ENCODE peak calls at places on chromosomes 11 and 22, in seven cellular contexts. One of them, this sample, is unnamed.

GRCh38 chr22:48004038-48004437 is 1241.6 kb downstream of the TBC1D22A start:
- DNase-seq in activated T-cell treated with anti-CD3 and anti-CD28 coated beads for 24 hours: no peak
- DNase-seq in activated T-helper 1 cell treated with anti-CD3 and anti-CD28 coated beads, Interleukin-12 subunit alpha, Interleukin-12 subunit beta, Interleukin-2, Interleukin-4 antibody, amounts not matched to agents 30 ng/mL and 10 ng/mL and 1 ng/mL, durations not matched to agents 14 hours and 24 hours and 36 hours: no peak
- DNase-seq in M059J: no peak
- DNase-seq in GM12865: no peak
- DNase-seq in astrocyte of the hippocampus: no peak
- DNase-seq in HT1080: no peak
- DNase-seq in this sample: no peak

GRCh38 chr11:92224394-92225205 is at the start of gene FAT3:
- DNase-seq in M059J: peak
- DNase-seq in activated T-helper 1 cell treated with anti-CD3 and anti-CD28 coated beads, Interleukin-12 subunit alpha, Interleukin-12 subunit beta, Interleukin-2, Interleukin-4 antibody, amounts not matched to agents 30 ng/mL and 10 ng/mL and 1 ng/mL, durations not matched to agents 14 hours and 24 hours and 36 hours: no peak
- DNase-seq in astrocyte of the hippocampus: peak
- DNase-seq in GM12865: no peak
- DNase-seq in activated T-cell treated with anti-CD3 and anti-CD28 coated beads for 24 hours: no peak
- DNase-seq in HT1080: peak
- DNase-seq in this sample: no peak

GRCh38 chr22:41197046-41197807 is 7.9 kb upstream of the L3MBTL2 start:
- DNase-seq in astrocyte of the hippocampus: peak
- DNase-seq in activated T-cell treated with anti-CD3 and anti-CD28 coated beads for 24 hours: peak
- DNase-seq in M059J: peak
- DNase-seq in HT1080: peak
- DNase-seq in GM12865: peak
- DNase-seq in activated T-helper 1 cell treated with anti-CD3 and anti-CD28 coated beads, Interleukin-12 subunit alpha, Interleukin-12 subunit beta, Interleukin-2, Interleukin-4 antibody, amounts not matched to agents 30 ng/mL and 10 ng/mL and 1 ng/mL, durations not matched to agents 14 hours and 24 hours and 36 hours: peak
- DNase-seq in this sample: peak

GRCh38 chr11:115684135-115684534 is 179.9 kb upstream of the CADM1 start:
- DNase-seq in activated T-cell treated with anti-CD3 and anti-CD28 coated beads for 24 hours: no peak
- DNase-seq in activated T-helper 1 cell treated with anti-CD3 and anti-CD28 coated beads, Interleukin-12 subunit alpha, Interleukin-12 subunit beta, Interleukin-2, Interleukin-4 antibody, amounts not matched to agents 30 ng/mL and 10 ng/mL and 1 ng/mL, durations not matched to agents 14 hours and 24 hours and 36 hours: no peak
- DNase-seq in HT1080: no peak
- DNase-seq in astrocyte of the hippocampus: no peak
- DNase-seq in M059J: no peak
- DNase-seq in GM12865: no peak
- DNase-seq in this sample: no peak

GRCh38 chr11:60631939-60632338 is 67.5 kb upstream of the MS4A8 start:
- DNase-seq in GM12865: peak
- DNase-seq in M059J: no peak
- DNase-seq in HT1080: no peak
- DNase-seq in activated T-cell treated with anti-CD3 and anti-CD28 coated beads for 24 hours: no peak
- DNase-seq in astrocyte of the hippocampus: no peak
- DNase-seq in activated T-helper 1 cell treated with anti-CD3 and anti-CD28 coated beads, Interleukin-12 subunit alpha, Interleukin-12 subunit beta, Interleukin-2, Interleukin-4 antibody, amounts not matched to agents 30 ng/mL and 10 ng/mL and 1 ng/mL, durations not matched to agents 14 hours and 24 hours and 36 hours: no peak
- DNase-seq in this sample: no peak

GRCh38 chr11:12693485-12694181 is 19.4 kb downstream of the TEAD1 start:
- DNase-seq in M059J: peak
- DNase-seq in activated T-helper 1 cell treated with anti-CD3 and anti-CD28 coated beads, Interleukin-12 subunit alpha, Interleukin-12 subunit beta, Interleukin-2, Interleukin-4 antibody, amounts not matched to agents 30 ng/mL and 10 ng/mL and 1 ng/mL, durations not matched to agents 14 hours and 24 hours and 36 hours: no peak
- DNase-seq in GM12865: peak
- DNase-seq in astrocyte of the hippocampus: peak
- DNase-seq in activated T-cell treated with anti-CD3 and anti-CD28 coated beads for 24 hours: no peak
- DNase-seq in HT1080: peak
- DNase-seq in this sample: peak

GRCh38 chr11:59174664-59175033 is 2.7 kb downstream of the DTX4 start:
- DNase-seq in GM12865: peak
- DNase-seq in activated T-helper 1 cell treated with anti-CD3 and anti-CD28 coated beads, Interleukin-12 subunit alpha, Interleukin-12 subunit beta, Interleukin-2, Interleukin-4 antibody, amounts not matched to agents 30 ng/mL and 10 ng/mL and 1 ng/mL, durations not matched to agents 14 hours and 24 hours and 36 hours: no peak
- DNase-seq in M059J: peak
- DNase-seq in activated T-cell treated with anti-CD3 and anti-CD28 coated beads for 24 hours: no peak
- DNase-seq in astrocyte of the hippocampus: peak
- DNase-seq in HT1080: peak
- DNase-seq in this sample: no peak

GRCh38 chr22:39396156-39396796 is 3.3 kb upstream of the TAB1 start:
- DNase-seq in activated T-cell treated with anti-CD3 and anti-CD28 coated beads for 24 hours: no peak
- DNase-seq in HT1080: peak
- DNase-seq in M059J: peak
- DNase-seq in GM12865: no peak
- DNase-seq in activated T-helper 1 cell treated with anti-CD3 and anti-CD28 coated beads, Interleukin-12 subunit alpha, Interleukin-12 subunit beta, Interleukin-2, Interleukin-4 antibody, amounts not matched to agents 30 ng/mL and 10 ng/mL and 1 ng/mL, durations not matched to agents 14 hours and 24 hours and 36 hours: no peak
- DNase-seq in astrocyte of the hippocampus: no peak
- DNase-seq in this sample: no peak

GRCh38 chr11:61149624-61150615 is 11.3 kb downstream of the VPS37C start:
- DNase-seq in activated T-cell treated with anti-CD3 and anti-CD28 coated beads for 24 hours: no peak
- DNase-seq in M059J: no peak
- DNase-seq in HT1080: no peak
- DNase-seq in astrocyte of the hippocampus: no peak
- DNase-seq in activated T-helper 1 cell treated with anti-CD3 and anti-CD28 coated beads, Interleukin-12 subunit alpha, Interleukin-12 subunit beta, Interleukin-2, Interleukin-4 antibody, amounts not matched to agents 30 ng/mL and 10 ng/mL and 1 ng/mL, durations not matched to agents 14 hours and 24 hours and 36 hours: no peak
- DNase-seq in GM12865: no peak
- DNase-seq in this sample: peak

GRCh38 chr22:43426816-43427215 is 15.0 kb downstream of the MPPED1 start:
- DNase-seq in HT1080: no peak
- DNase-seq in astrocyte of the hippocampus: no peak
- DNase-seq in M059J: no peak
- DNase-seq in GM12865: no peak
- DNase-seq in activated T-cell treated with anti-CD3 and anti-CD28 coated beads for 24 hours: no peak
- DNase-seq in activated T-helper 1 cell treated with anti-CD3 and anti-CD28 coated beads, Interleukin-12 subunit alpha, Interleukin-12 subunit beta, Interleukin-2, Interleukin-4 antibody, amounts not matched to agents 30 ng/mL and 10 ng/mL and 1 ng/mL, durations not matched to agents 14 hours and 24 hours and 36 hours: no peak
- DNase-seq in this sample: no peak

GRCh38 chr22:44411226-44412135 is 86.6 kb downstream of the RTL6 start:
- DNase-seq in astrocyte of the hippocampus: no peak
- DNase-seq in activated T-helper 1 cell treated with anti-CD3 and anti-CD28 coated beads, Interleukin-12 subunit alpha, Interleukin-12 subunit beta, Interleukin-2, Interleukin-4 antibody, amounts not matched to agents 30 ng/mL and 10 ng/mL and 1 ng/mL, durations not matched to agents 14 hours and 24 hours and 36 hours: no peak
- DNase-seq in activated T-cell treated with anti-CD3 and anti-CD28 coated beads for 24 hours: no peak
- DNase-seq in GM12865: no peak
- DNase-seq in M059J: no peak
- DNase-seq in HT1080: peak
- DNase-seq in this sample: no peak

GRCh38 chr11:43518407-43519165 is 159.9 kb downstream of the TTC17 start:
- DNase-seq in activated T-helper 1 cell treated with anti-CD3 and anti-CD28 coated beads, Interleukin-12 subunit alpha, Interleukin-12 subunit beta, Interleukin-2, Interleukin-4 antibody, amounts not matched to agents 30 ng/mL and 10 ng/mL and 1 ng/mL, durations not matched to agents 14 hours and 24 hours and 36 hours: no peak
- DNase-seq in HT1080: peak
- DNase-seq in activated T-cell treated with anti-CD3 and anti-CD28 coated beads for 24 hours: peak
- DNase-seq in astrocyte of the hippocampus: peak
- DNase-seq in M059J: peak
- DNase-seq in GM12865: no peak
- DNase-seq in this sample: no peak

GRCh38 chr11:117792241-117792640 is 4.8 kb downstream of the DSCAML1 start:
- DNase-seq in GM12865: no peak
- DNase-seq in astrocyte of the hippocampus: no peak
- DNase-seq in M059J: no peak
- DNase-seq in activated T-cell treated with anti-CD3 and anti-CD28 coated beads for 24 hours: no peak
- DNase-seq in activated T-helper 1 cell treated with anti-CD3 and anti-CD28 coated beads, Interleukin-12 subunit alpha, Interleukin-12 subunit beta, Interleukin-2, Interleukin-4 antibody, amounts not matched to agents 30 ng/mL and 10 ng/mL and 1 ng/mL, durations not matched to agents 14 hours and 24 hours and 36 hours: no peak
- DNase-seq in HT1080: no peak
- DNase-seq in this sample: peak